ENCODE peak calls at places on chromosomes 11 and 22, in six cellular contexts. M, N, J, D, H and V are unnamed samples.

GRCh38 chr11:120546312-120547205 is 35.0 kb downstream of the GRIK4 start:
- DNase-seq in N (peak; percentile 58), J (peak; percentile 17), D (no peak), H (no peak), M (peak; percentile 61), V (no peak)

GRCh38 chr11:66559141-66559861 is 9.1 kb downstream of the CTSF start:
- DNase-seq in D (no peak), M (peak; percentile 84), N (no peak), H (no peak), J (no peak), V (no peak)

GRCh38 chr22:22692707-22693530 is 48.5 kb downstream of the GGTLC2 start:
- DNase-seq in N (no peak), D (peak; percentile 45), M (peak; percentile 86), H (no peak), J (peak; percentile 69), V (peak; percentile 20)

GRCh38 chr11:2096001-2096918 is 42.9 kb downstream of the IGF2 start:
- DNase-seq in H (no peak), D (no peak), N (no peak), M (no peak), J (no peak), V (no peak)

GRCh38 chr11:18794956-18795355 is 3.4 kb upstream of the PTPN5 start:
- DNase-seq in H (no peak), M (no peak), N (no peak), J (no peak), D (no peak), V (no peak)

GRCh38 chr11:27998552-27998951 is 109.4 kb downstream of the KIF18A start:
- DNase-seq in D (no peak), N (no peak), H (no peak), J (no peak), M (no peak), V (no peak)

GRCh38 chr11:99424313-99425084 is 403.8 kb downstream of the CNTN5 start:
- DNase-seq in J (no peak), M (no peak), H (no peak), N (no peak), D (no peak), V (no peak)

GRCh38 chr11:46521947-46522681 is 71.7 kb downstream of the AMBRA1 start:
- DNase-seq in H (no peak), D (no peak), M (peak; percentile 33), N (no peak), J (peak; percentile 20), V (peak; percentile 33)

GRCh38 chr22:22020425-22020852 is 37.9 kb upstream of the TOP3B start:
- DNase-seq in H (no peak), N (no peak), M (no peak), J (no peak), D (no peak), V (no peak)

GRCh38 chr11:129278586-129279319 is 86.6 kb upstream of the ARHGAP32 start:
- DNase-seq in J (no peak), N (no peak), D (no peak), H (no peak), M (peak; percentile 33), V (no peak)

GRCh38 chr11:129800655-129801054 is 15.0 kb upstream of the TMEM45B start:
- DNase-seq in D (peak; percentile 44), H (no peak), J (no peak), M (no peak), N (no peak), V (no peak)

GRCh38 chr11:117064275-117064674 is 34.0 kb downstream of the SIK3 start:
- DNase-seq in D (no peak), M (no peak), H (no peak), N (no peak), J (no peak), V (no peak)

GRCh38 chr22:20571531-20572007 is 64.2 kb downstream of the MED15 start:
- DNase-seq in N (no peak), D (peak; percentile 16), H (peak; percentile 13), J (peak; percentile 21), M (peak; percentile 72), V (peak; percentile 36)

GRCh38 chr11:79472736-79473536 is 32.1 kb upstream of the TENM4 start:
- DNase-seq in J (no peak), M (peak; percentile 86), N (no peak), H (no peak), D (no peak), V (no peak)

GRCh38 chr22:50303848-50304527 is 3.5 kb downstream of the PLXNB2 start:
- DNase-seq in N (no peak), D (peak; percentile 23), J (peak; percentile 58), M (peak; percentile 71), H (no peak), V (peak; percentile 56)

GRCh38 chr11:77039491-77040400 is 5.5 kb downstream of the B3GNT6 start:
- DNase-seq in D (no peak), J (no peak), N (no peak), M (peak; percentile 84), H (no peak), V (no peak)

GRCh38 chr11:65184146-65184545 is 2.4 kb downstream of the CAPN1 start:
- DNase-seq in N (no peak), M (peak; percentile 92), D (no peak), J (no peak), H (no peak), V (no peak)

GRCh38 chr11:18192988-18193387 is 20.4 kb downstream of the MRGPRX4 start:
- DNase-seq in H (no peak), D (no peak), M (peak; percentile 81), N (no peak), J (no peak), V (no peak)

GRCh38 chr11:125498521-125498920 is 2.5 kb upstream of the FEZ1 start:
- DNase-seq in D (no peak), N (no peak), H (no peak), M (no peak), J (no peak), V (no peak)

GRCh38 chr11:27524155-27524554 is 17.6 kb upstream of the LIN7C start:
- DNase-seq in N (peak; percentile 35), J (peak; percentile 61), D (peak; percentile 41), H (no peak), M (peak; percentile 83), V (no peak)

GRCh38 chr22:19579113-19579811 is 55.1 kb upstream of the CLDN5 start:
- DNase-seq in N (no peak), J (no peak), D (no peak), M (no peak), H (no peak), V (peak; percentile 10)

GRCh38 chr11:84648413-84648812 is 978.7 kb downstream of the DLG2 start:
- DNase-seq in H (no peak), N (no peak), D (no peak), J (no peak), M (peak; percentile 79), V (no peak)

GRCh38 chr22:50317674-50318073 is 9.1 kb downstream of the DENND6B start:
- DNase-seq in N (no peak), D (no peak), J (no peak), H (no peak), M (no peak), V (no peak)

GRCh38 chr22:42522546-42522945 is 3.0 kb upstream of the RRP7A start:
- DNase-seq in N (no peak), H (no peak), D (no peak), J (no peak), M (no peak), V (no peak)

DNA sequence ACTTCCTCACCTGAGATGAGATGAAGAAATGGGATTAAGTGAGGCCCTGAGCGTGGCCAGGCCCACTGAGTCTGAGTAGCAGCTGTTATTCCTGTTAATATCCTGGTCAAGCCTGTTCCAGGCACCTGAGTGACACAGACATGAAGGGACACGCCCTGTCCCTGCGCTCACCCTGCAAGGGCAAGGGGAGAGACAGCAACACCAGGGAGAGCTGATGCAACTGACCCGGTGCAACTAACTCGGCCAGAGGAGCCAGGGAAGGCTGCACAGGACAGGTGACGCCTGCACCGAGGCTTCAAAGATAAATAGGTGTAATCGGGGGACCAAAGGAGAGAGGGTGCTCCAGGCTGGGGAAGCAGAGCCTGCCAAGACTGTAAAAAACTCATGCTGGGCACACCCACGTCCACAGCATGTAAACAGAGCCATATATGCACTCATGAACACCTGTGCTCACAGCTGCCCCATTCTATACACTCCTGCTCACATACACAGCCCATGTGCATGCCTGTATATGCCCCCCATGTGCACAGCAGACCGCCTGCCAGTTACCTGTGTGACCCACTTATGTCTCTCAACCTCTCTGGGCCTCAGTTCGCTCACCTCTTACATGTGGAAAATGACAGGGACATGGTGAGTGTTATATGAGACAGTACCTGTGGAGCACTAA is 22.8 kb upstream of the GCAT start:
- DNase-seq in J (no peak), M (no peak), D (peak; percentile 46), N (peak; percentile 74), H (no peak), V (no peak)
- TF ChIP-seq REST in J (no peak), M (no peak), D (no peak), N (no peak), H (no peak), V (no peak)

GRCh38 chr22:29040385-29041275 is 21.0 kb downstream of the C22orf31 start:
- DNase-seq in M (peak; percentile 88), D (peak; percentile 65), H (peak; percentile 67), N (peak; percentile 73), J (peak; percentile 77), V (peak; percentile 71)
- TF ChIP-seq REST in M (no peak), D (no peak), H (no peak), N (no peak), J (no peak), V (no peak)

GRCh38 chr11:8233691-8234424 is 29.8 kb downstream of the LMO1 start:
- DNase-seq in M (no peak), D (no peak), N (no peak), J (peak; percentile 51), H (no peak), V (no peak)
- TF ChIP-seq REST in M (no peak), D (no peak), N (no peak), J (no peak), H (no peak), V (no peak)

GRCh38 chr22:44632823-44633478 is 69.1 kb upstream of the PRR5 start:
- DNase-seq in M (no peak), N (no peak), H (no peak), J (no peak), D (no peak), V (no peak)
- TF ChIP-seq REST in M (no peak), N (no peak), H (no peak), J (no peak), D (no peak), V (no peak)

DNA sequence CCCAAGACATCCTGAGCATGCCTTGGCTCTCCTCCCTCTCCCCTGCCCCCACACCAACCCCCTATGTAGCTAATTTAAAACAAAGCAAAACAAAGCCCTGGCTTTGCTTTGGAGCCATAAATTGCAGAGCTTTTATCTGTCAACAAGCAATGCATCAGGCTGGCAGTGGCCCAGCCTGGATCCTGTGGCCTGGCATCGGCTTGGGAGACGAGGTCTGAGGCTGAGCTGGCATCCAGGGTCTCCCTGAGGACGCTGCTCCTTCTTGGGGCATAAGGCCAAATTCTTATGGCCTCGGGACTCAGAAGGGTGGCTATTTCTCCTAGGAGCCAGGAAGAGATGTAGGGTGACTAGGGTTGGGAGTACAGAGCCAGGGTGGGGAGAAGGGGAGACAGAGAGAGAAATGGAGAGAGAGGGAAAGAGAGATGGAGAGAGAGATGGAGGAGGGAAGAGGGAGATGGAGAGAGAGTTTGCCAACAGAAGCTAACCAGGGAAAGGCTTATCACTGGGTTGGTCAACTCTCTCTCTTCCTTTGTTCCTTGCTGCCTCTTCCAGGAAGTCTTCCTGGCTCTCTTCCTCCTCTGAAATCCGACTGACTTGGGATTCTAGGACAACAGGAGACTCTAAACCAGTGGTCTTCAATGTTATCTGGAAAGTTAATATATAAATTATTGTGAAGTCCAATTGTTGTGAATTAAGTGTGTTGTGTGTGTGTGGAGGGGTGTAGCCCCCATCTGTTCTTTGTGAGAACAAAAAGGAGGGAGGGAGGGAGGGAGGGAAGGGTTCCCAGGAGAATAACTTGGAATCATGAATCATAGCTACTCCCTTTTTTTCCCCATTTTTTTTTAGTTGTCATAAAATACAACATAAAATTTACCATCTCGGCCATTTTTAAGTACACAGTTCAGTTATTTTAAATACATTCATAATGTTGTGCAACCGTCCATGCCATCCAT is 29.1 kb downstream of the TSPAN18 start:
- DNase-seq in M (no peak), D (no peak), H (no peak), J (no peak), N (no peak), V (no peak)
- TF ChIP-seq REST in M (no peak), D (no peak), H (no peak), J (no peak), N (no peak), V (no peak)